ENCODE peak calls at places on chromosomes 1 and 21, in five cellular contexts. X is HepG2, E is heart right ventricle, K is brain microvascular endothelial cell, W is sigmoid colon. U is an unnamed sample.

GRCh38 chr1:219422811-219423598 is 189.9 kb downstream of the ZC3H11B start:
- DNase-seq in X (no peak), E (no peak), K (peak), W (no peak), U (no peak)

GRCh38 chr1:36609241-36610027 is 126.7 kb upstream of the CSF3R start:
- DNase-seq in X (peak), E (no peak), K (peak), W (no peak), U (no peak)

GRCh38 chr1:235883261-235883927 is 16.7 kb upstream of the LYST start:
- DNase-seq in X (no peak), E (peak), K (peak), W (peak), U (peak)

GRCh38 chr1:10033359-10033845 is 644 bp downstream of the UBE4B start:
- DNase-seq in X (peak), E (no peak), K (peak), W (peak), U (no peak)

GRCh38 chr1:99657213-99658030 is 11.5 kb downstream of the PALMD start:
- DNase-seq in X (no peak), E (no peak), K (no peak), W (no peak), U (no peak)

GRCh38 chr1:77889240-77889637 is 815 bp downstream of the NEXN start:
- DNase-seq in X (peak), E (no peak), K (peak), W (no peak), U (no peak)

GRCh38 chr1:235632538-235633219 is 16.9 kb downstream of the GNG4 start:
- DNase-seq in X (no peak), E (no peak), K (peak), W (peak), U (no peak)

GRCh38 chr1:246297314-246298273 is 209.5 kb downstream of the SMYD3 start:
- DNase-seq in X (no peak), E (no peak), K (no peak), W (no peak), U (no peak)

GRCh38 chr1:86703696-86704455 is 500 bp upstream of the SH3GLB1 start:
- DNase-seq in X (peak), E (no peak), K (no peak), W (peak), U (no peak)

GRCh38 chr21:28770867-28771661 is 221.6 kb downstream of the LTN1 start:
- DNase-seq in X (no peak), E (no peak), K (no peak), W (peak), U (no peak)

GRCh38 chr21:27756191-27756590 is 789.3 kb upstream of the ADAMTS5 start:
- DNase-seq in X (no peak), E (no peak), K (no peak), W (no peak), U (no peak)

GRCh38 chr1:221636967-221637366 is 104.9 kb downstream of the DUSP10 start:
- DNase-seq in X (no peak), E (no peak), K (no peak), W (no peak), U (no peak)

GRCh38 chr1:31674626-31675025 is 29.2 kb downstream of the COL16A1 start:
- DNase-seq in X (no peak), E (no peak), K (no peak), W (no peak), U (no peak)

GRCh38 chr1:59692591-59692990 is 122.2 kb upstream of the HOOK1 start:
- DNase-seq in X (no peak), E (no peak), K (peak), W (no peak), U (no peak)

GRCh38 chr21:44499631-44500030 is 40.4 kb downstream of the KRTAP10-1 start:
- DNase-seq in X (no peak), E (no peak), K (no peak), W (no peak), U (no peak)

GRCh38 chr1:230231739-230232075 is 164.7 kb downstream of the GALNT2 start:
- DNase-seq in X (no peak), E (peak), K (peak), W (peak), U (peak)

GRCh38 chr1:26582836-26583460 is 53.4 kb downstream of the RPS6KA1 start:
- DNase-seq in X (no peak), E (peak), K (peak), W (no peak), U (no peak)

GRCh38 chr1:68174173-68175113 is 57.9 kb downstream of the WLS start:
- DNase-seq in X (no peak), E (peak), K (peak), W (peak), U (no peak)

GRCh38 chr1:85330206-85330605 is 53.8 kb upstream of the BCL10 start:
- DNase-seq in X (peak), E (no peak), K (peak), W (no peak), U (no peak)

GRCh38 chr1:88847618-88848017 is 43.7 kb downstream of the GTF2B start:
- DNase-seq in X (no peak), E (no peak), K (no peak), W (no peak), U (no peak)

GRCh38 chr1:38716229-38716628 is 143.3 kb downstream of the RRAGC start:
- DNase-seq in X (no peak), E (no peak), K (no peak), W (no peak), U (no peak)

GRCh38 chr1:101316276-101316675 is 79.5 kb downstream of the S1PR1 start:
- DNase-seq in X (no peak), E (no peak), K (no peak), W (no peak), U (no peak)

GRCh38 chr1:30323841-30324240 is 399.5 kb downstream of the MATN1 start:
- DNase-seq in X (no peak), E (no peak), K (no peak), W (no peak), U (no peak)

GRCh38 chr1:89701746-89702241 is 68.9 kb downstream of the LRRC8C start:
- DNase-seq in X (no peak), E (no peak), K (no peak), W (no peak), U (no peak)

GRCh38 chr1:194067772-194068171 is 881.4 kb upstream of the B3GALT2 start:
- DNase-seq in X (no peak), E (no peak), K (no peak), W (no peak), U (no peak)

GRCh38 chr1:180854456-180854855 is 58.2 kb upstream of the KIAA1614 start:
- DNase-seq in X (no peak), E (no peak), K (no peak), W (no peak), U (no peak)

GRCh38 chr21:42541174-42541573 is 27.5 kb downstream of the SLC37A1 start:
- DNase-seq in X (no peak), E (no peak), K (no peak), W (peak), U (no peak)

GRCh38 chr1:224178894-224179293 is 4.1 kb upstream of the DEGS1 start:
- DNase-seq in X (no peak), E (no peak), K (no peak), W (no peak), U (no peak)

GRCh38 chr1:24085546-24085945 is 26.4 kb downstream of the MYOM3 start:
- DNase-seq in X (no peak), E (no peak), K (no peak), W (no peak), U (no peak)

GRCh38 chr1:205480349-205481278 is 23.9 kb upstream of the CDK18 start:
- DNase-seq in X (no peak), E (no peak), K (no peak), W (no peak), U (no peak)

DNA sequence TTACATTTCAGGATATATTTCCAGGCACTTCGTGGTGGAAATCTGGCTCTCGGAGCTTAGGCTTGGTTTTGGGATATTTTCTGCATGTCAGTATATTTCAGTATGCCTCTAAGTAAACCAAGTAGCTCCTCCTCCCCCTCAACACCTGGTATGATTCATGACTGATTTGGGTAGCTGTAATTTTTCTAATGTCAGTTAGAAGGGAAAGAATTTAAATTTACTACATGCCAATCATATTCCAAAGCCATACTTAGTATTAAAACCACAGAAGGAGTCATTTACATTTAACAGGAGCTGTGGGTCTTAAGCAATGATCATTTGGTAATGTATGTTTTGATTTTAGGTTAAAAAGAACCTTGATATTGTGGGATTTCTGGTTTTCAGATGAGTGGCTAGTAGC is 40.6 kb downstream of the ST6GALNAC3 start:
- DNase-seq in X (no peak), E (no peak), K (no peak), W (no peak), U (no peak)
- H3K27ac ChIP-seq in X (no peak), E (no peak), K (no peak), W (no peak), U (no peak)

GRCh38 chr1:54401799-54402198 is 4.4 kb downstream of the SSBP3 start:
- DNase-seq in X (no peak), E (no peak), K (no peak), W (no peak), U (no peak)

GRCh38 chr1:54399765-54400164 is 6.4 kb downstream of the SSBP3 start:
- DNase-seq in X (no peak), E (no peak), K (no peak), W (no peak), U (no peak)

GRCh38 chr1:54397980-54398379 is 8.2 kb downstream of the SSBP3 start:
- DNase-seq in X (no peak), E (no peak), K (no peak), W (no peak), U (no peak)

GRCh38 chr1:54398963-54399528 is 7.1 kb downstream of the SSBP3 start:
- DNase-seq in X (no peak), E (no peak), K (no peak), W (no peak), U (no peak)

DNA sequence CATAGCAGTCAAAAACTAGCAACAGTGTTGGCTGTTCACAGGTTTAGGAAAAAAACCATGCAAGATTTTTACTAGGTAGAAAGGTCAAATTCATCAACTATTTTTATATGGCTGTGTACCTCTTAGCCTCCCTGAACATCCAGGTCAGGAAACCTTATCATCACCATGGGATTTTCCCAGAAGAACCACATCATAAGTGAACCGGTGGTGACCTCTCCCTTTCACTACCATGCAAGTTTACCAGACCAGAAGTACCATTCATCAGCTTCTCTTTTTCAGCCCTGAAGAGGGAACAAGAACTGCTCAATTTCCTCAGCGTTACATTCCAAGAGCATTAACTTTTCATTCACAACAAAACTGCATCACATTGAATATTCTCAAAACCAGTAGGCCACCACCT is 5.9 kb downstream of the SSBP3 start:
- DNase-seq in X (no peak), E (no peak), K (no peak), W (no peak), U (no peak)
- H3K4me3 ChIP-seq in X (no peak), E (no peak), K (no peak), W (no peak), U (no peak)

DNA sequence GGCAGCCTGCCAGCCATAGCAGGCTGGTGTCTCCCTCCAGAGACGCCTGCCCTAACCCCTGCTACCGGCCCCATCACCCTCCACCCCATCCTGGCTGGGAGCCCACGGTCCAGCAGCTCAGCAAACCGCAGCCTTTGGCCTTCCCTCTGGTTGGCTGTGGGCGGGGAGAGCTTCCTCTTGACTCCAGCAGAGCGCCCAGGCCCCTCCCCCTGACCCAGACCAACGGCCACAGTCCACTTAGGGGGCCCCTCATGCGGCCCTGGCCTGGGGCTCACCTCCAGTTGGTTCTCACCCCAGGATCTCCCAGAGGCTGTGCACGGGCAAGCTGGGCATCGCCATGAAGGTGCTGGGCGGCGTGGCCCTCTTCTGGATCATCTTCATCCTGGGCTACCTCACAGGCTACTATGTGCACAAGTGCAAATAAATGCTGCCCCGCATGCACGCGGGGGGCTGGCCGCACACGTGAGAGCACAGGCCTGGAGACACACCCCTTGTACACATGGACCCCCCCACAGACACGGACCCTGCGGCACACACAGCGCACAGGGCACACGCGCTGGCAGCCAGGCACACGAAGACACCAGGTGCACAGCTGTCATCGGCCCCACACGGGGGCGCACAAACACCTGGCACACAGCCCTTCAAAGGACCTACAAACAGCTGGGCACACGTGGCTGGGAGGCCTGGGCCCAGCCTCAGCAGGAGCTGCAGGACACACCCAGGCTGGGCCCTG is 3.1 kb downstream of the SMIM1 start:
- DNase-seq in X (peak), E (peak), K (peak), W (no peak), U (peak)
- TF ChIP-seq CTCF in X (peak), E (no peak), K (peak), W (no peak), U (no peak)

GRCh38 chr1:192171123-192171522 is 12.9 kb downstream of the RGS18 start:
- DNase-seq in X (no peak), E (no peak), K (no peak), W (no peak), U (no peak)

GRCh38 chr1:192170196-192170984 is 12.1 kb downstream of the RGS18 start:
- DNase-seq in X (no peak), E (no peak), K (no peak), W (no peak), U (no peak)

GRCh38 chr1:192175971-192176370 is 17.7 kb downstream of the RGS18 start:
- DNase-seq in X (no peak), E (no peak), K (no peak), W (no peak), U (no peak)
- H3K27ac ChIP-seq in X (no peak), E (no peak), K (no peak), W (no peak), U (no peak)

GRCh38 chr21:39265603-39266002 is 47.8 kb downstream of the BRWD1 start:
- DNase-seq in X (no peak), E (no peak), K (no peak), W (no peak), U (no peak)

DNA sequence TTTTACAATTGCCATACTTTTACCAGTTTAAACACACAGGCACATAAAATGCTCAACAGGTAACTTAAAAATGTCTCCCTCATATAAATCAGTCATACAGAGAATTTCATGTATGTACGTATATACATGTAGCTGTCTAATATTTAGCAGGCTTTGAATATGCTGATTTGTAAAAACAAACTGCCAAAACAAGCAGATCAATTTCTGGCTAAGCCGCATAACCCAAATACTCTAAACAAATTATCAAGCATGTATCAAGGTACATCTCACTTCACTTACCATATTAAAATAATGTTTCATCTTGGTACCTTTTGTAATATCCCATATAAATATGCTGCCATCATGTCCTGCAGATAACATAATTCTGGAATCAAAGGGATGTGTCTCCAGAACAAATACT is 43.8 kb downstream of the BRWD1 start:
- DNase-seq in X (no peak), E (no peak), K (no peak), W (no peak), U (no peak)
- H3K4me3 ChIP-seq in X (no peak), E (no peak), K (no peak), W (no peak), U (no peak)